ENCODE peak calls at places on chromosomes 7 and 10, in nine cellular contexts. One of them, this sample, is unnamed.

GRCh38 chr7:73707045-73707631 is 12.3 kb downstream of the STX1A start:
- DNase-seq in mesendoderm: no peak
- DNase-seq in neuronal stem cell: no peak
- DNase-seq in mammary epithelial cell: no peak
- DNase-seq in IMR-90: no peak
- DNase-seq in GM23248: no peak
- DNase-seq in H9: no peak
- DNase-seq in endothelial cell of umbilical vein: no peak
- DNase-seq in colonic mucosa: peak; percentile 94
- DNase-seq in this sample: peak; percentile 90

GRCh38 chr10:14032406-14032998 is 298.2 kb downstream of the FRMD4A start:
- DNase-seq in colonic mucosa: no peak
- DNase-seq in IMR-90: no peak
- DNase-seq in H9: peak; percentile 86
- DNase-seq in mesendoderm: peak; percentile 81
- DNase-seq in GM23248: peak; percentile 17
- DNase-seq in neuronal stem cell: peak; percentile 52
- DNase-seq in mammary epithelial cell: no peak
- DNase-seq in endothelial cell of umbilical vein: peak; percentile 41
- DNase-seq in this sample: no peak

GRCh38 chr10:132489053-132489703 is 48.4 kb upstream of the INPP5A start:
- DNase-seq in GM23248: peak; percentile 83
- DNase-seq in IMR-90: peak; percentile 51
- DNase-seq in endothelial cell of umbilical vein: no peak
- DNase-seq in mesendoderm: no peak
- DNase-seq in mammary epithelial cell: no peak
- DNase-seq in colonic mucosa: no peak
- DNase-seq in H9: peak; percentile 22
- DNase-seq in neuronal stem cell: no peak
- DNase-seq in this sample: peak; percentile 64

GRCh38 chr10:86688398-86688921 is 20.1 kb downstream of the LDB3 start:
- DNase-seq in endothelial cell of umbilical vein: peak; percentile 52
- DNase-seq in colonic mucosa: peak; percentile 65
- DNase-seq in H9: peak; percentile 80
- DNase-seq in GM23248: peak; percentile 83
- DNase-seq in IMR-90: peak; percentile 70
- DNase-seq in neuronal stem cell: peak; percentile 54
- DNase-seq in mammary epithelial cell: peak; percentile 50
- DNase-seq in mesendoderm: peak; percentile 87
- DNase-seq in this sample: peak; percentile 71

GRCh38 chr7:42932861-42933591 is 850 bp downstream of the MRPL32 start:
- DNase-seq in colonic mucosa: peak; percentile 34
- DNase-seq in neuronal stem cell: peak; percentile 24
- DNase-seq in H9: no peak
- DNase-seq in endothelial cell of umbilical vein: peak; percentile 77
- DNase-seq in mesendoderm: peak; percentile 63
- DNase-seq in mammary epithelial cell: no peak
- DNase-seq in GM23248: peak; percentile 60
- DNase-seq in IMR-90: peak; percentile 26
- DNase-seq in this sample: no peak

GRCh38 chr7:44145969-44146897 is 5.1 kb upstream of the MYL7 start:
- DNase-seq in H9: peak; percentile 96
- DNase-seq in neuronal stem cell: peak; percentile 77
- DNase-seq in IMR-90: peak; percentile 12
- DNase-seq in GM23248: peak; percentile 71
- DNase-seq in mesendoderm: peak; percentile 95
- DNase-seq in colonic mucosa: peak; percentile 92
- DNase-seq in endothelial cell of umbilical vein: peak; percentile 32
- DNase-seq in mammary epithelial cell: no peak
- DNase-seq in this sample: peak; percentile 94

GRCh38 chr7:100614308-100614861 is 2.0 kb downstream of the MOSPD3 start:
- DNase-seq in IMR-90: no peak
- DNase-seq in mesendoderm: no peak
- DNase-seq in endothelial cell of umbilical vein: no peak
- DNase-seq in neuronal stem cell: no peak
- DNase-seq in GM23248: no peak
- DNase-seq in mammary epithelial cell: no peak
- DNase-seq in colonic mucosa: no peak
- DNase-seq in H9: no peak
- DNase-seq in this sample: no peak

GRCh38 chr7:113374924-113375323 is 256.6 kb upstream of the SMIM30 start:
- DNase-seq in colonic mucosa: no peak
- DNase-seq in neuronal stem cell: no peak
- DNase-seq in mammary epithelial cell: no peak
- DNase-seq in endothelial cell of umbilical vein: no peak
- DNase-seq in mesendoderm: no peak
- DNase-seq in GM23248: no peak
- DNase-seq in IMR-90: no peak
- DNase-seq in H9: no peak
- DNase-seq in this sample: no peak

GRCh38 chr10:11472158-11472753 is 139.2 kb downstream of the USP6NL start:
- DNase-seq in endothelial cell of umbilical vein: peak; percentile 40
- DNase-seq in IMR-90: peak; percentile 41
- DNase-seq in mesendoderm: peak; percentile 83
- DNase-seq in mammary epithelial cell: peak; percentile 45
- DNase-seq in colonic mucosa: peak; percentile 66
- DNase-seq in H9: peak; percentile 87
- DNase-seq in GM23248: peak; percentile 68
- DNase-seq in neuronal stem cell: peak; percentile 59
- DNase-seq in this sample: peak; percentile 73

GRCh38 chr7:55019329-55019690 is 493 bp downstream of the EGFR start:
- DNase-seq in mammary epithelial cell: no peak
- DNase-seq in IMR-90: no peak
- DNase-seq in colonic mucosa: peak; percentile 64
- DNase-seq in neuronal stem cell: peak; percentile 31
- DNase-seq in endothelial cell of umbilical vein: peak; percentile 15
- DNase-seq in H9: no peak
- DNase-seq in GM23248: peak; percentile 67
- DNase-seq in mesendoderm: peak; percentile 43
- DNase-seq in this sample: peak; percentile 93

GRCh38 chr7:119452401-119452800 is 820.6 kb upstream of the KCND2 start:
- DNase-seq in mammary epithelial cell: no peak
- DNase-seq in H9: no peak
- DNase-seq in colonic mucosa: no peak
- DNase-seq in GM23248: no peak
- DNase-seq in neuronal stem cell: no peak
- DNase-seq in endothelial cell of umbilical vein: no peak
- DNase-seq in mesendoderm: no peak
- DNase-seq in IMR-90: no peak
- DNase-seq in this sample: no peak

GRCh38 chr7:27423290-27423689 is 180.7 kb downstream of the EVX1 start:
- DNase-seq in mammary epithelial cell: peak; percentile 93
- DNase-seq in IMR-90: no peak
- DNase-seq in H9: no peak
- DNase-seq in endothelial cell of umbilical vein: no peak
- DNase-seq in colonic mucosa: peak; percentile 87
- DNase-seq in mesendoderm: no peak
- DNase-seq in GM23248: peak; percentile 67
- DNase-seq in neuronal stem cell: no peak
- DNase-seq in this sample: no peak

GRCh38 chr10:15211464-15211979 is 43.0 kb upstream of the NMT2 start:
- DNase-seq in H9: no peak
- DNase-seq in colonic mucosa: no peak
- DNase-seq in endothelial cell of umbilical vein: peak; percentile 19
- DNase-seq in neuronal stem cell: no peak
- DNase-seq in GM23248: peak; percentile 91
- DNase-seq in IMR-90: peak; percentile 93
- DNase-seq in mesendoderm: no peak
- DNase-seq in mammary epithelial cell: peak; percentile 61
- DNase-seq in this sample: no peak

GRCh38 chr7:107742678-107743566 is 1.0 kb upstream of the CBLL1 start:
- DNase-seq in mammary epithelial cell: no peak
- DNase-seq in GM23248: no peak
- DNase-seq in neuronal stem cell: peak; percentile 8
- DNase-seq in mesendoderm: peak; percentile 86
- DNase-seq in colonic mucosa: peak; percentile 67
- DNase-seq in H9: peak; percentile 84
- DNase-seq in endothelial cell of umbilical vein: no peak
- DNase-seq in IMR-90: no peak
- DNase-seq in this sample: peak; percentile 84

GRCh38 chr10:114542373-114542772 is 115.7 kb downstream of the ABLIM1 start:
- DNase-seq in endothelial cell of umbilical vein: no peak
- DNase-seq in mammary epithelial cell: no peak
- DNase-seq in IMR-90: no peak
- DNase-seq in H9: no peak
- DNase-seq in GM23248: no peak
- DNase-seq in mesendoderm: no peak
- DNase-seq in neuronal stem cell: no peak
- DNase-seq in colonic mucosa: no peak
- DNase-seq in this sample: no peak

GRCh38 chr10:114539623-114540022 is 118.5 kb downstream of the ABLIM1 start:
- DNase-seq in mesendoderm: peak; percentile 75
- DNase-seq in colonic mucosa: no peak
- DNase-seq in GM23248: no peak
- DNase-seq in neuronal stem cell: no peak
- DNase-seq in mammary epithelial cell: no peak
- DNase-seq in H9: no peak
- DNase-seq in endothelial cell of umbilical vein: no peak
- DNase-seq in IMR-90: no peak
- DNase-seq in this sample: no peak

GRCh38 chr10:114538544-114538906 is 119.5 kb downstream of the ABLIM1 start:
- DNase-seq in mammary epithelial cell: no peak
- DNase-seq in IMR-90: no peak
- DNase-seq in neuronal stem cell: no peak
- DNase-seq in mesendoderm: no peak
- DNase-seq in H9: peak; percentile 55
- DNase-seq in colonic mucosa: peak; percentile 90
- DNase-seq in GM23248: no peak
- DNase-seq in endothelial cell of umbilical vein: no peak
- DNase-seq in this sample: no peak

GRCh38 chr10:114541081-114541833 is 116.8 kb downstream of the ABLIM1 start:
- DNase-seq in IMR-90: peak; percentile 91
- DNase-seq in mammary epithelial cell: peak; percentile 89
- DNase-seq in colonic mucosa: peak; percentile 61
- DNase-seq in GM23248: peak; percentile 85
- DNase-seq in mesendoderm: peak; percentile 65
- DNase-seq in H9: no peak
- DNase-seq in endothelial cell of umbilical vein: peak; percentile 53
- DNase-seq in neuronal stem cell: no peak
- DNase-seq in this sample: no peak

GRCh38 chr10:114540191-114540590 is 117.9 kb downstream of the ABLIM1 start:
- DNase-seq in IMR-90: no peak
- DNase-seq in mesendoderm: no peak
- DNase-seq in GM23248: no peak
- DNase-seq in H9: no peak
- DNase-seq in endothelial cell of umbilical vein: no peak
- DNase-seq in neuronal stem cell: no peak
- DNase-seq in mammary epithelial cell: no peak
- DNase-seq in colonic mucosa: no peak
- DNase-seq in this sample: no peak
- H3K9ac ChIP-seq in IMR-90: no peak overlapping the region
- H3K9ac ChIP-seq in mesendoderm: no peak overlapping the region
- H3K9ac ChIP-seq in GM23248: no peak overlapping the region
- H3K9ac ChIP-seq in H9: no peak overlapping the region
- H3K9ac ChIP-seq in endothelial cell of umbilical vein: no peak overlapping the region
- H3K9ac ChIP-seq in neuronal stem cell: no peak overlapping the region
- H3K9ac ChIP-seq in mammary epithelial cell: no peak overlapping the region
- H3K9ac ChIP-seq in colonic mucosa: no peak overlapping the region
- H3K9ac ChIP-seq in this sample: no peak overlapping the region

GRCh38 chr10:112758961-112759360 is 191.1 kb upstream of the TCF7L2 start:
- DNase-seq in mammary epithelial cell: no peak
- DNase-seq in mesendoderm: peak; percentile 43
- DNase-seq in H9: no peak
- DNase-seq in GM23248: no peak
- DNase-seq in endothelial cell of umbilical vein: no peak
- DNase-seq in neuronal stem cell: no peak
- DNase-seq in colonic mucosa: no peak
- DNase-seq in IMR-90: no peak
- DNase-seq in this sample: no peak

GRCh38 chr10:112756118-112756512 is 193.9 kb upstream of the TCF7L2 start:
- DNase-seq in neuronal stem cell: no peak
- DNase-seq in GM23248: no peak
- DNase-seq in H9: no peak
- DNase-seq in mesendoderm: no peak
- DNase-seq in mammary epithelial cell: no peak
- DNase-seq in endothelial cell of umbilical vein: no peak
- DNase-seq in IMR-90: no peak
- DNase-seq in colonic mucosa: no peak
- DNase-seq in this sample: no peak

GRCh38 chr10:112761256-112761655 is 188.8 kb upstream of the TCF7L2 start:
- DNase-seq in colonic mucosa: no peak
- DNase-seq in mammary epithelial cell: no peak
- DNase-seq in H9: no peak
- DNase-seq in mesendoderm: no peak
- DNase-seq in IMR-90: no peak
- DNase-seq in neuronal stem cell: no peak
- DNase-seq in endothelial cell of umbilical vein: no peak
- DNase-seq in GM23248: no peak
- DNase-seq in this sample: no peak

GRCh38 chr10:112755446-112756117 is 194.5 kb upstream of the TCF7L2 start:
- DNase-seq in IMR-90: no peak
- DNase-seq in endothelial cell of umbilical vein: no peak
- DNase-seq in colonic mucosa: no peak
- DNase-seq in mesendoderm: no peak
- DNase-seq in H9: no peak
- DNase-seq in neuronal stem cell: no peak
- DNase-seq in mammary epithelial cell: no peak
- DNase-seq in GM23248: no peak
- DNase-seq in this sample: no peak

GRCh38 chr10:112759519-112759918 is 190.5 kb upstream of the TCF7L2 start:
- DNase-seq in endothelial cell of umbilical vein: no peak
- DNase-seq in neuronal stem cell: no peak
- DNase-seq in mesendoderm: no peak
- DNase-seq in colonic mucosa: no peak
- DNase-seq in H9: no peak
- DNase-seq in GM23248: no peak
- DNase-seq in IMR-90: no peak
- DNase-seq in mammary epithelial cell: no peak
- DNase-seq in this sample: no peak
- H3K27ac ChIP-seq in endothelial cell of umbilical vein: no peak overlapping the region
- H3K27ac ChIP-seq in neuronal stem cell: no peak overlapping the region
- H3K27ac ChIP-seq in mesendoderm: no peak overlapping the region
- H3K27ac ChIP-seq in colonic mucosa: no peak overlapping the region
- H3K27ac ChIP-seq in H9: no peak overlapping the region
- H3K27ac ChIP-seq in GM23248: no peak overlapping the region
- H3K27ac ChIP-seq in IMR-90: no peak overlapping the region
- H3K27ac ChIP-seq in mammary epithelial cell: no peak overlapping the region
- H3K27ac ChIP-seq in this sample: no peak overlapping the region

DNA sequence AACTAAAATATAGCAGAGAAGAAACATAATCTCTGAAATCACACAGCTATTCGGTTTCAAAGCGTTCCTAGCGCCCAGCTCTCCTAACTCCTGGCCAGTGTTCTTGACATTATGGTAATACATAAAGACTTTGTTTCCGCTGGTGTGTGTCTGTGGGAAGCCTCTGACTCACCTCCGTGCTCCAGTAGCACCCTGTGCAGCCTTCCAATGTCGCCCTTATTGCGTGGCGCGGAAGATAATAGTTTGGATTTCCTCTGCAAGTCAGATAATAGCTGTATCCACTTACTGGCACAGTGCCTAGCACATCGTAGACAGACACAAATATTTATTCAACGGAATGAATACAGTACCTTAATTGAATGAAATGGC is 570 bp downstream of the BMS1 start:
- DNase-seq in GM23248: peak; percentile 83
- DNase-seq in IMR-90: peak; percentile 74
- DNase-seq in mesendoderm: no peak
- DNase-seq in endothelial cell of umbilical vein: peak; percentile 84
- DNase-seq in neuronal stem cell: no peak
- DNase-seq in colonic mucosa: peak; percentile 31
- DNase-seq in H9: no peak
- DNase-seq in mammary epithelial cell: peak; percentile 50
- DNase-seq in this sample: no peak
- H3K9ac ChIP-seq in GM23248: peak overlapping the region; percentile 87
- H3K9ac ChIP-seq in IMR-90: peak overlapping the region; percentile 65
- H3K9ac ChIP-seq in mesendoderm: peak overlapping the region; percentile 93
- H3K9ac ChIP-seq in endothelial cell of umbilical vein: peak overlapping the region; percentile 89
- H3K9ac ChIP-seq in neuronal stem cell: peak overlapping the region; percentile 46
- H3K9ac ChIP-seq in colonic mucosa: peak overlapping the region; percentile 89
- H3K9ac ChIP-seq in H9: peak overlapping the region; percentile 71
- H3K9ac ChIP-seq in mammary epithelial cell: peak overlapping the region; percentile 85
- H3K9ac ChIP-seq in this sample: peak overlapping the region; percentile 83

GRCh38 chr7:83466956-83467355 is 182.0 kb downstream of the SEMA3E start:
- DNase-seq in endothelial cell of umbilical vein: no peak
- DNase-seq in neuronal stem cell: no peak
- DNase-seq in mammary epithelial cell: peak; percentile 12
- DNase-seq in GM23248: no peak
- DNase-seq in IMR-90: no peak
- DNase-seq in H9: peak; percentile 79
- DNase-seq in colonic mucosa: no peak
- DNase-seq in mesendoderm: peak; percentile 54
- DNase-seq in this sample: no peak
- H3K27ac ChIP-seq in endothelial cell of umbilical vein: no peak overlapping the region
- H3K27ac ChIP-seq in neuronal stem cell: no peak overlapping the region
- H3K27ac ChIP-seq in mammary epithelial cell: no peak overlapping the region
- H3K27ac ChIP-seq in GM23248: no peak overlapping the region
- H3K27ac ChIP-seq in IMR-90: no peak overlapping the region
- H3K27ac ChIP-seq in H9: no peak overlapping the region
- H3K27ac ChIP-seq in colonic mucosa: no peak overlapping the region
- H3K27ac ChIP-seq in mesendoderm: no peak overlapping the region
- H3K27ac ChIP-seq in this sample: no peak overlapping the region